ENCODE peak calls at places on chromosome 21, in six cellular contexts. D, Z, K, F, E and Y are unnamed samples.

GRCh38 chr21:41816583-41817165 is 49.8 kb upstream of the RIPK4 start:
- DNase-seq in Z (peak; percentile 55), F (no peak), E (peak; percentile 48), K (peak; percentile 44), D (no peak), Y (no peak)

GRCh38 chr21:46410516-46410915 is 48.2 kb upstream of the DIP2A start:
- DNase-seq in E (no peak), F (no peak), D (no peak), Z (no peak), K (no peak), Y (no peak)

GRCh38 chr21:39188521-39189139 is 5.4 kb upstream of the PSMG1 start:
- DNase-seq in E (no peak), D (no peak), K (peak; percentile 19), F (no peak), Z (no peak), Y (no peak)

GRCh38 chr21:44955141-44955802 is 15.4 kb downstream of the SLX9 start:
- DNase-seq in K (no peak), F (no peak), Z (peak; percentile 13), E (no peak), D (no peak), Y (no peak)

GRCh38 chr21:37408464-37409193 is 42.1 kb downstream of the DYRK1A start:
- DNase-seq in K (no peak), F (no peak), Z (no peak), E (no peak), D (no peak), Y (no peak)

GRCh38 chr21:44000360-44000759 is 11.7 kb upstream of the TRAPPC10 start:
- DNase-seq in D (no peak), F (no peak), Z (no peak), K (no peak), E (no peak), Y (no peak)

GRCh38 chr21:32477424-32477745 is 64.9 kb downstream of the EVA1C start:
- DNase-seq in D (no peak), Z (no peak), F (no peak), K (no peak), E (peak; percentile 33), Y (no peak)

GRCh38 chr21:41166947-41167346 is 1.0 kb upstream of the BACE2 start:
- DNase-seq in D (no peak), K (no peak), E (no peak), F (no peak), Z (peak; percentile 37), Y (no peak)

GRCh38 chr21:42636535-42636914 is 16.9 kb upstream of the PDE9A start:
- DNase-seq in F (peak; percentile 61), K (no peak), E (peak; percentile 22), D (peak; percentile 43), Z (no peak), Y (no peak)

GRCh38 chr21:44405948-44406872 is 49.1 kb upstream of the LRRC3 start:
- DNase-seq in E (peak; percentile 92), D (no peak), F (peak; percentile 84), Z (no peak), K (no peak), Y (no peak)

GRCh38 chr21:43799301-43799840 is 10.0 kb downstream of the RRP1 start:
- DNase-seq in D (no peak), Z (no peak), F (no peak), E (no peak), K (no peak), Y (no peak)

GRCh38 chr21:14736162-14736561 is 190.0 kb upstream of the SAMSN1 start:
- DNase-seq in D (no peak), Z (no peak), K (no peak), E (no peak), F (no peak), Y (no peak)

GRCh38 chr21:38259665-38260064 is 2.9 kb downstream of the KCNJ15 start:
- DNase-seq in D (no peak), K (no peak), F (no peak), Z (no peak), E (no peak), Y (no peak)

GRCh38 chr21:46097826-46098286 is at the start of gene COL6A2:
- DNase-seq in F (no peak), D (no peak), K (peak; percentile 37), Z (peak; percentile 75), E (peak; percentile 67), Y (no peak)

GRCh38 chr21:36183144-36183795 is 26.6 kb downstream of the DOP1B start:
- DNase-seq in K (no peak), D (no peak), E (peak; percentile 73), Z (no peak), F (no peak), Y (no peak)

GRCh38 chr21:30340714-30341573 is 3.5 kb upstream of the KRTAP27-1 start:
- DNase-seq in F (peak; percentile 34), D (no peak), K (peak; percentile 63), Z (no peak), E (peak; percentile 8), Y (no peak)

GRCh38 chr21:28375708-28376385 is 616.8 kb downstream of the LTN1 start:
- DNase-seq in K (no peak), E (no peak), D (no peak), F (no peak), Z (no peak), Y (peak; percentile 4)

GRCh38 chr21:44253832-44254700 is 7.6 kb downstream of the DNMT3L start:
- DNase-seq in Z (no peak), F (no peak), K (no peak), E (no peak), D (no peak), Y (no peak)

GRCh38 chr21:41280115-41280919 is 36.3 kb upstream of the FAM3B start:
- DNase-seq in Z (no peak), D (peak; percentile 43), F (no peak), K (no peak), E (no peak), Y (no peak)

GRCh38 chr21:21085206-21085605 is 87.0 kb downstream of the NCAM2 start:
- DNase-seq in K (no peak), E (no peak), F (no peak), D (no peak), Z (no peak), Y (no peak)

GRCh38 chr21:44996983-44997936 is 57.4 kb downstream of the SLX9 start:
- DNase-seq in K (no peak), E (no peak), F (no peak), Z (no peak), D (no peak), Y (no peak)

GRCh38 chr21:36156815-36157670 is at the start of gene DOP1B:
- DNase-seq in D (no peak), K (peak; percentile 60), F (no peak), E (no peak), Z (peak; percentile 21), Y (no peak)

GRCh38 chr21:45291613-45292398 is 4.1 kb upstream of the POFUT2 start:
- DNase-seq in K (no peak), E (no peak), D (no peak), Z (no peak), F (no peak), Y (no peak)

GRCh38 chr21:43916076-43916475 is 51.1 kb downstream of the AGPAT3 start:
- DNase-seq in K (no peak), F (no peak), E (no peak), Z (no peak), D (no peak), Y (no peak)

GRCh38 chr21:26834181-26834945 is 10.8 kb downstream of the ADAMTS1 start:
- DNase-seq in D (no peak), E (no peak), Z (no peak), F (no peak), K (no peak), Y (no peak)

GRCh38 chr21:31346256-31346821 is 2.3 kb upstream of the TIAM1 start:
- DNase-seq in K (no peak), D (no peak), F (no peak), Z (no peak), E (no peak), Y (no peak)

GRCh38 chr21:45877821-45878469 is 103.6 kb upstream of the COL6A1 start:
- DNase-seq in D (no peak), Z (no peak), K (no peak), F (no peak), E (peak; percentile 87), Y (peak; percentile 53)

GRCh38 chr21:40901690-40902089 is 54.7 kb upstream of the DSCAM start:
- DNase-seq in D (no peak), K (no peak), F (no peak), E (no peak), Z (peak; percentile 54), Y (no peak)

GRCh38 chr21:43303240-43304178 is 123.4 kb downstream of the SIK1 start:
- DNase-seq in D (no peak), Z (peak; percentile 29), K (no peak), E (no peak), F (no peak), Y (no peak)

GRCh38 chr21:25913488-25913887 is 178.7 kb downstream of the GABPA start:
- DNase-seq in K (no peak), E (no peak), D (no peak), Z (no peak), F (no peak), Y (no peak)

GRCh38 chr21:33732038-33732437 is 89.7 kb downstream of the ITSN1 start:
- DNase-seq in F (no peak), E (no peak), Z (no peak), K (no peak), D (no peak), Y (no peak)

GRCh38 chr21:45640001-45640887 is 3.3 kb upstream of the PCBP3 start:
- DNase-seq in K (peak; percentile 60), Z (no peak), D (no peak), E (no peak), F (no peak), Y (peak; percentile 31)